ENCODE peak calls at places on chromosome 21, in six cellular contexts. V is A172, N is PC-9, E is Caco-2, B is aorta, P is left cardiac atrium. D is an unnamed sample.

GRCh38 chr21:28018741-28019669 is 973.7 kb downstream of the LTN1 start:
- DNase-seq in V (peak), B (no peak), E (peak), N (no peak), P (no peak), D (no peak)

GRCh38 chr21:45539796-45540600 is 2.2 kb downstream of the SLC19A1 start:
- DNase-seq in B (peak), E (peak), P (peak), N (no peak), V (no peak), D (peak)

GRCh38 chr21:44999972-45000636 is 60.3 kb downstream of the SLX9 start:
- DNase-seq in P (peak), E (no peak), V (no peak), B (peak), N (no peak), D (no peak)

GRCh38 chr21:32524010-32524719 is 61.2 kb downstream of the TCP10L start:
- DNase-seq in V (peak), N (peak), P (peak), E (no peak), B (peak), D (no peak)

GRCh38 chr21:29973258-29973657 is 33.5 kb upstream of the GRIK1 start:
- DNase-seq in N (no peak), E (no peak), P (no peak), V (no peak), B (no peak), D (no peak)

GRCh38 chr21:14591882-14592281 is 45.8 kb upstream of the SAMSN1 start:
- DNase-seq in N (no peak), E (no peak), V (no peak), P (peak), B (peak), D (peak)

GRCh38 chr21:38984982-38985422 is 179.3 kb downstream of the ETS2 start:
- DNase-seq in V (peak), B (peak), E (no peak), N (no peak), P (no peak), D (no peak)

GRCh38 chr21:25002676-25003075 is 604.6 kb downstream of the MRPL39 start:
- DNase-seq in E (no peak), V (no peak), P (no peak), B (no peak), N (no peak), D (no peak)

GRCh38 chr21:25573409-25574206 is 33.7 kb downstream of the MRPL39 start:
- DNase-seq in E (no peak), P (no peak), B (no peak), V (peak), N (peak), D (no peak)

GRCh38 chr21:32329331-32329730 is 30.7 kb downstream of the MRAP start:
- DNase-seq in B (peak), N (no peak), E (no peak), P (no peak), V (peak), D (no peak)

GRCh38 chr21:42763578-42764442 is 110.4 kb downstream of the PDE9A start:
- DNase-seq in N (no peak), V (no peak), P (no peak), E (no peak), B (peak), D (no peak)

GRCh38 chr21:44773291-44773932 is 28.2 kb downstream of the UBE2G2 start:
- DNase-seq in B (no peak), V (no peak), P (no peak), E (peak), N (no peak), D (no peak)

GRCh38 chr21:21051109-21052055 is 53.2 kb downstream of the NCAM2 start:
- DNase-seq in N (no peak), V (no peak), B (no peak), E (no peak), P (no peak), D (no peak)

GRCh38 chr21:32463889-32464300 is 51.4 kb downstream of the EVA1C start:
- DNase-seq in B (no peak), E (no peak), P (no peak), V (peak), N (no peak), D (no peak)

GRCh38 chr21:36337099-36337509 is 17.1 kb downstream of the MORC3 start:
- DNase-seq in B (no peak), P (no peak), V (peak), E (no peak), N (no peak), D (no peak)

GRCh38 chr21:16522512-16522911 is 792.7 kb downstream of the USP25 start:
- DNase-seq in P (no peak), V (no peak), E (no peak), N (peak), B (no peak), D (no peak)

GRCh38 chr21:31161157-31161556 is 122.9 kb upstream of the KRTAP19-8 start:
- DNase-seq in P (no peak), V (peak), N (no peak), E (no peak), B (no peak), D (no peak)

GRCh38 chr21:41361786-41362604 is at the start of gene MX2:
- DNase-seq in B (peak), P (peak), V (peak), N (peak), E (no peak), D (peak)

GRCh38 chr21:36646645-36647044 is 52.3 kb upstream of the SIM2 start:
- DNase-seq in V (no peak), N (no peak), E (no peak), P (no peak), B (no peak), D (no peak)

GRCh38 chr21:33071878-33072306 is 2.0 kb downstream of the OLIG1 start:
- DNase-seq in B (no peak), P (no peak), V (no peak), N (no peak), E (no peak), D (no peak)

GRCh38 chr21:35886887-35887286 is 173.4 kb downstream of the SETD4 start:
- DNase-seq in B (no peak), E (no peak), V (no peak), N (no peak), P (no peak), D (no peak)

GRCh38 chr21:43829161-43829560 is 35.9 kb upstream of the AGPAT3 start:
- DNase-seq in P (no peak), B (no peak), E (no peak), N (no peak), V (no peak), D (no peak)

GRCh38 chr21:41280115-41280919 is 36.3 kb upstream of the FAM3B start:
- DNase-seq in B (no peak), V (peak), E (no peak), N (no peak), P (peak), D (no peak)

GRCh38 chr21:46157396-46157986 is 2.1 kb upstream of the FTCD start:
- DNase-seq in P (no peak), E (no peak), N (no peak), V (no peak), B (peak), D (no peak)

GRCh38 chr21:42468511-42469131 is 27.4 kb downstream of the RSPH1 start:
- DNase-seq in N (peak), V (peak), B (no peak), E (no peak), P (no peak), D (no peak)

GRCh38 chr21:30243691-30244090 is 27.8 kb upstream of the CLDN8 start:
- DNase-seq in P (no peak), E (no peak), B (no peak), V (no peak), N (peak), D (no peak)

GRCh38 chr21:41251961-41252642 is 64.5 kb upstream of the FAM3B start:
- DNase-seq in P (no peak), V (no peak), B (no peak), N (no peak), E (no peak), D (no peak)

GRCh38 chr21:26752849-26753248 is 92.4 kb downstream of the ADAMTS1 start:
- DNase-seq in E (no peak), P (no peak), B (no peak), N (no peak), V (no peak), D (no peak)

GRCh38 chr21:45756669-45757068 is 113.1 kb downstream of the PCBP3 start:
- DNase-seq in V (no peak), N (no peak), P (no peak), B (no peak), E (no peak), D (no peak)

GRCh38 chr21:22536511-22536910 is 1538.3 kb downstream of the NCAM2 start:
- DNase-seq in N (peak), V (peak), P (no peak), B (no peak), E (no peak), D (no peak)

GRCh38 chr21:15026370-15026769 is 38.4 kb downstream of the NRIP1 start:
- DNase-seq in V (no peak), N (no peak), P (no peak), B (no peak), E (no peak), D (no peak)

GRCh38 chr21:22421416-22422190 is 1423.4 kb downstream of the NCAM2 start:
- DNase-seq in N (no peak), B (no peak), P (no peak), E (no peak), V (no peak), D (no peak)

GRCh38 chr21:17436626-17437111 is 76.2 kb upstream of the CXADR start:
- DNase-seq in B (no peak), N (no peak), E (peak), P (no peak), V (no peak), D (no peak)

GRCh38 chr21:34065015-34065414 is 8.4 kb upstream of the MRPS6 start:
- DNase-seq in P (no peak), E (peak), B (no peak), N (no peak), V (no peak), D (no peak)

GRCh38 chr21:43881283-43881682 is 16.3 kb downstream of the AGPAT3 start:
- DNase-seq in P (no peak), N (no peak), V (no peak), B (no peak), E (no peak), D (peak)